ENCODE peak calls at places on chromosomes 5 and 9, in four cellular contexts. Y, A, S and D are unnamed samples.

GRCh38 chr5:140372971-140373487 is 13.0 kb downstream of the SLC4A9 start:
- DNase-seq in A (peak; percentile 71), S (peak; percentile 83), Y (peak; percentile 88), D (peak; percentile 86)

GRCh38 chr5:3843691-3844090 is 248.1 kb downstream of the IRX1 start:
- DNase-seq in Y (no peak), A (no peak), S (no peak), D (no peak)

GRCh38 chr9:13648676-13649075 is 369.2 kb upstream of the MPDZ start:
- DNase-seq in A (no peak), S (no peak), Y (peak; percentile 6), D (no peak)

GRCh38 chr9:105415344-105415980 is 32.4 kb upstream of the FSD1L start:
- DNase-seq in S (no peak), Y (peak; percentile 51), A (peak; percentile 50), D (no peak)

GRCh38 chr5:175697846-175698245 is 40.0 kb downstream of the HRH2 start:
- DNase-seq in A (no peak), Y (no peak), S (no peak), D (peak; percentile 43)

GRCh38 chr5:80705801-80706200 is 51.0 kb upstream of the DHFR start:
- DNase-seq in A (no peak), S (no peak), Y (no peak), D (no peak)

GRCh38 chr9:9337129-9337528 is 1275.7 kb downstream of the PTPRD start:
- DNase-seq in Y (no peak), S (no peak), A (no peak), D (no peak)

GRCh38 chr9:87070331-87070730 is 123.0 kb upstream of the GAS1 start:
- DNase-seq in S (no peak), Y (no peak), A (no peak), D (no peak)

GRCh38 chr9:21616082-21616778 is 134.1 kb upstream of the IFNE start:
- DNase-seq in A (peak; percentile 93), S (no peak), Y (no peak), D (no peak)

GRCh38 chr9:20382460-20383071 is 239.7 kb downstream of the MLLT3 start:
- DNase-seq in A (no peak), Y (no peak), S (no peak), D (no peak)

GRCh38 chr5:539469-540214 is 15.4 kb upstream of the SLC9A3 start:
- DNase-seq in Y (no peak), A (no peak), S (peak; percentile 36), D (peak; percentile 49)

GRCh38 chr5:170297589-170298462 is at the start of gene LCP2:
- DNase-seq in S (no peak), A (no peak), Y (no peak), D (no peak)

GRCh38 chr5:133713209-133713608 is 100.9 kb upstream of the FSTL4 start:
- DNase-seq in A (no peak), S (no peak), Y (no peak), D (no peak)

GRCh38 chr9:76216161-76216649 is 178.0 kb downstream of the RFK start:
- DNase-seq in Y (peak; percentile 84), S (no peak), A (peak; percentile 15), D (no peak)

GRCh38 chr5:60403343-60404006 is 296.5 kb downstream of the DEPDC1B start:
- DNase-seq in A (no peak), Y (no peak), S (no peak), D (no peak)

GRCh38 chr5:396715-397032 is 46.3 kb upstream of the EXOC3 start:
- DNase-seq in A (no peak), Y (no peak), S (peak; percentile 25), D (no peak)

GRCh38 chr5:102048940-102049339 is 247.1 kb downstream of the SLCO4C1 start:
- DNase-seq in Y (no peak), S (no peak), A (peak; percentile 19), D (no peak)

GRCh38 chr5:7348168-7348802 is 47.7 kb upstream of the ADCY2 start:
- DNase-seq in A (no peak), S (no peak), Y (no peak), D (no peak)

GRCh38 chr9:104536756-104537155 is at the start of gene OR13C3:
- DNase-seq in S (no peak), Y (no peak), A (no peak), D (no peak)

GRCh38 chr9:121819511-121820231 is 168.2 kb downstream of the DAB2IP start:
- DNase-seq in A (no peak), S (no peak), Y (peak; percentile 33), D (no peak)

GRCh38 chr9:125428060-125428481 is 166.4 kb downstream of the GAPVD1 start:
- DNase-seq in A (peak; percentile 28), S (peak; percentile 58), Y (no peak), D (peak; percentile 41)

GRCh38 chr9:88831783-88832407 is 159.4 kb upstream of the S1PR3 start:
- DNase-seq in S (no peak), A (no peak), Y (peak; percentile 19), D (no peak)

GRCh38 chr5:5398046-5398445 is 24.4 kb upstream of the ICE1 start:
- DNase-seq in Y (no peak), S (no peak), A (no peak), D (no peak)

GRCh38 chr9:16369427-16369826 is 501.0 kb downstream of the BNC2 start:
- DNase-seq in A (no peak), S (no peak), Y (no peak), D (no peak)

GRCh38 chr9:87194471-87194870 is 247.2 kb upstream of the GAS1 start:
- DNase-seq in A (no peak), S (no peak), Y (no peak), D (no peak)

GRCh38 chr5:116137544-116138378 is 52.9 kb downstream of the COMMD10 start:
- DNase-seq in Y (peak; percentile 71), S (no peak), A (peak; percentile 41), D (no peak)

GRCh38 chr9:37301369-37302172 is 120.9 kb upstream of the GRHPR start:
- DNase-seq in Y (no peak), A (no peak), S (no peak), D (no peak)

GRCh38 chr5:95843733-95844223 is 21.3 kb upstream of the GLRX start:
- DNase-seq in S (no peak), A (no peak), Y (no peak), D (no peak)

GRCh38 chr9:108991479-108991878 is 21.8 kb downstream of the CTNNAL1 start:
- DNase-seq in Y (peak; percentile 95), A (no peak), S (no peak), D (no peak)

GRCh38 chr5:1011226-1011631 is 2.6 kb downstream of the NKD2 start:
- DNase-seq in S (peak; percentile 37), Y (no peak), A (no peak), D (peak; percentile 69)

GRCh38 chr9:31608881-31609280 is 775.6 kb upstream of the ACO1 start:
- DNase-seq in S (no peak), A (no peak), Y (peak; percentile 38), D (no peak)

GRCh38 chr5:148011407-148012124 is 52.2 kb upstream of the SPINK5 start:
- DNase-seq in S (no peak), A (peak; percentile 22), Y (peak; percentile 17), D (no peak)

GRCh38 chr5:32092938-32093812 is 80.9 kb downstream of the GOLPH3 start:
- DNase-seq in A (peak; percentile 52), S (no peak), Y (peak; percentile 77), D (no peak)

GRCh38 chr5:146076028-146076427 is 29.3 kb downstream of the PLAC8L1 start:
- DNase-seq in S (no peak), A (no peak), Y (no peak), D (no peak)

GRCh38 chr5:116585227-116585626 is 10.6 kb upstream of the SEMA6A start:
- DNase-seq in S (no peak), A (no peak), Y (no peak), D (no peak)

GRCh38 chr5:77679791-77680190 is 41.3 kb upstream of the OTP start:
- DNase-seq in Y (no peak), A (no peak), S (no peak), D (no peak)

GRCh38 chr5:115758356-115758755 is 58.1 kb downstream of the CDO1 start:
- DNase-seq in A (no peak), Y (no peak), S (no peak), D (no peak)

GRCh38 chr5:34538026-34538672 is 118.0 kb upstream of the RAI14 start:
- DNase-seq in A (no peak), Y (no peak), S (no peak), D (no peak)

GRCh38 chr9:136945333-136946227 is 537 bp downstream of the C8G start:
- DNase-seq in A (no peak), S (peak; percentile 63), Y (no peak), D (peak; percentile 85)

GRCh38 chr5:180365829-180366228 is 12.7 kb upstream of the GFPT2 start:
- DNase-seq in A (no peak), S (no peak), Y (no peak), D (no peak)
- H3K27ac ChIP-seq in A (no peak overlapping the region), S (no peak overlapping the region), Y (no peak overlapping the region), D (no peak overlapping the region)

GRCh38 chr9:107733530-107733907 is 243.9 kb upstream of the KLF4 start:
- DNase-seq in S (peak; percentile 84), Y (peak; percentile 45), A (no peak), D (peak; percentile 80)

GRCh38 chr9:107732781-107733529 is 243.4 kb upstream of the KLF4 start:
- DNase-seq in Y (peak; percentile 71), S (peak; percentile 74), A (no peak), D (no peak)

GRCh38 chr9:107730691-107731090 is 241.1 kb upstream of the KLF4 start:
- DNase-seq in S (no peak), A (no peak), Y (no peak), D (no peak)

GRCh38 chr9:107734231-107735014 is 244.9 kb upstream of the KLF4 start:
- DNase-seq in A (no peak), Y (no peak), S (peak; percentile 66), D (peak; percentile 75)

GRCh38 chr9:107731115-107731762 is 241.7 kb upstream of the KLF4 start:
- DNase-seq in S (no peak), A (no peak), Y (no peak), D (no peak)
- H3K4me1 ChIP-seq in S (peaks cover 26% of the 10 kb centered on the region), A (no peaks in the 10 kb centered on the region), Y (peaks cover 15% of the 10 kb centered on the region), D (peaks cover 8% of the 10 kb centered on the region)

GRCh38 chr9:130053109-130053503 is 600 bp upstream of the GPR107 start:
- DNase-seq in A (no peak), S (no peak), Y (no peak), D (no peak)
- H3K27ac ChIP-seq in A (peak overlapping the region; percentile 69), S (peak overlapping the region; percentile 92), Y (peak overlapping the region; percentile 94), D (peak overlapping the region; percentile 90)

GRCh38 chr9:134332841-134333233 is 6.6 kb downstream of the RXRA start:
- DNase-seq in A (no peak), S (peak; percentile 48), Y (no peak), D (peak; percentile 43)
- H3K4me1 ChIP-seq in A (peaks cover 19% of the 10 kb centered on the region), S (peaks cover 87% of the 10 kb centered on the region), Y (peaks cover 14% of the 10 kb centered on the region), D (peaks cover 96% of the 10 kb centered on the region)